ENCODE peak calls at places on chromosome X, in four cellular contexts. J is PC-3, Q is iPS-NIHi11, X is NCI-H2171. C is an unnamed sample.

GRCh38 chrX:119686087-119686639 is 6.8 kb downstream of the SEPTIN6 start:
- DNase-seq in J (no peak), Q (no peak), X (peak; percentile 78), C (no peak)

GRCh38 chrX:30831082-30831481 is 58.0 kb downstream of the TAB3 start:
- DNase-seq in J (no peak), X (no peak), Q (peak; percentile 10), C (no peak)

GRCh38 chrX:41526925-41527324 is 79.8 kb downstream of the NYX start:
- DNase-seq in Q (no peak), J (peak; percentile 71), X (no peak), C (no peak)

GRCh38 chrX:6170424-6170823 is 58.2 kb downstream of the NLGN4X start:
- DNase-seq in J (no peak), X (no peak), Q (no peak), C (no peak)

GRCh38 chrX:149521438-149521837 is 16.3 kb upstream of the IDS start:
- DNase-seq in X (no peak), Q (no peak), J (no peak), C (no peak)

GRCh38 chrX:100819534-100819836 is 706 bp upstream of the CSTF2 start:
- DNase-seq in X (no peak), J (no peak), Q (no peak), C (no peak)

GRCh38 chrX:140524556-140524955 is 19.7 kb upstream of the SOX3 start:
- DNase-seq in Q (no peak), X (no peak), J (peak; percentile 2), C (no peak)

GRCh38 chrX:20487227-20487626 is 220.5 kb upstream of the RPS6KA3 start:
- DNase-seq in Q (no peak), J (peak; percentile 73), X (no peak), C (no peak)

GRCh38 chrX:57227691-57228090 is 58.8 kb upstream of the FAAH2 start:
- DNase-seq in J (peak; percentile 66), X (no peak), Q (no peak), C (no peak)

GRCh38 chrX:67614006-67614405 is 70.2 kb downstream of the AR start:
- DNase-seq in J (no peak), X (no peak), Q (no peak), C (no peak)

GRCh38 chrX:20664774-20665173 is 398.1 kb upstream of the RPS6KA3 start:
- DNase-seq in J (no peak), X (no peak), Q (no peak), C (no peak)

GRCh38 chrX:131792789-131793462 is 230.2 kb upstream of the STK26 start:
- DNase-seq in X (no peak), J (peak; percentile 43), Q (peak; percentile 9), C (no peak)

GRCh38 chrX:44157858-44158257 is 184.7 kb upstream of the NDP start:
- DNase-seq in J (no peak), Q (no peak), X (no peak), C (no peak)

GRCh38 chrX:72169008-72169728 is 12.4 kb upstream of the PIN4 start:
- DNase-seq in X (no peak), Q (no peak), J (no peak), C (no peak)

GRCh38 chrX:131262738-131263679 is 26.1 kb downstream of the IGSF1 start:
- DNase-seq in X (no peak), Q (peak; percentile 27), J (peak; percentile 47), C (peak; percentile 15)